ENCODE peak calls at places on chromosomes 1 and 21, in seven cellular contexts. J, N, Q, B, C, T and U are unnamed samples. For H3K36me3, the result is how much of the 10 kb centered on the place peaks cover.

GRCh38 chr1:203153989-203154821 is 21.4 kb downstream of the MYBPH start:
- DNase-seq in J (no peak), N (no peak), C (no peak), Q (no peak), T (no peak), B (no peak), U (peak)

GRCh38 chr1:1752671-1753606 is 25.3 kb downstream of the NADK start:
- DNase-seq in N (no peak), T (no peak), J (no peak), B (no peak), C (peak), Q (no peak), U (no peak)

GRCh38 chr1:85628791-85629531 is 48.4 kb downstream of the CCN1 start:
- DNase-seq in T (no peak), Q (peak), J (peak), N (peak), B (no peak), C (peak), U (no peak)

GRCh38 chr1:62144238-62144831 is 50.3 kb upstream of the L1TD1 start:
- DNase-seq in B (no peak), C (peak), N (peak), J (peak), T (no peak), Q (no peak), U (peak)

GRCh38 chr1:29584362-29584761 is 348.0 kb downstream of the PTPRU start:
- DNase-seq in T (no peak), J (no peak), B (no peak), N (no peak), Q (no peak), C (no peak), U (no peak)

GRCh38 chr21:36117276-36117675 is 17.6 kb upstream of the CBR3 start:
- DNase-seq in Q (no peak), C (no peak), B (no peak), T (no peak), J (no peak), N (no peak), U (no peak)

GRCh38 chr21:46412521-46413364 is 45.9 kb upstream of the DIP2A start:
- DNase-seq in B (no peak), J (no peak), T (peak), N (no peak), C (no peak), Q (no peak), U (no peak)

GRCh38 chr1:1170215-1170890 is 3.3 kb upstream of the TTLL10 start:
- DNase-seq in N (no peak), C (peak), J (no peak), B (peak), Q (no peak), T (peak), U (peak)

GRCh38 chr1:116667577-116668105 is at the start of gene IGSF3:
- DNase-seq in Q (peak), C (peak), T (peak), J (peak), N (peak), B (peak), U (peak)

GRCh38 chr1:227949341-227949921 is 1.7 kb upstream of the WNT9A start:
- DNase-seq in J (no peak), T (no peak), C (peak), N (no peak), Q (peak), B (peak), U (no peak)

GRCh38 chr1:186014370-186015030 is 280.3 kb downstream of the HMCN1 start:
- DNase-seq in Q (no peak), J (no peak), B (no peak), C (no peak), N (no peak), T (no peak), U (no peak)

GRCh38 chr1:118881751-118882150 is 106.4 kb downstream of the TBX15 start:
- DNase-seq in N (no peak), B (no peak), C (no peak), J (no peak), T (no peak), Q (no peak), U (no peak)

GRCh38 chr1:201893431-201893830 is 4.7 kb downstream of the SHISA4 start:
- DNase-seq in T (no peak), B (no peak), Q (no peak), C (peak), J (no peak), N (no peak), U (no peak)

GRCh38 chr1:116127848-116128540 is 16.8 kb downstream of the MAB21L3 start:
- DNase-seq in T (no peak), N (no peak), Q (no peak), J (no peak), B (no peak), C (no peak), U (no peak)

GRCh38 chr1:58779059-58779754 is 4.6 kb downstream of the JUN start:
- DNase-seq in B (no peak), T (no peak), C (no peak), J (no peak), N (peak), Q (no peak), U (no peak)

GRCh38 chr1:33182452-33182851 is 609 bp upstream of the TRIM62 start:
- DNase-seq in C (no peak), T (peak), N (peak), B (no peak), Q (no peak), J (no peak), U (no peak)

GRCh38 chr1:115136706-115137105 is 47.4 kb upstream of the TSPAN2 start:
- DNase-seq in J (no peak), T (no peak), N (no peak), B (no peak), Q (no peak), C (no peak), U (no peak)

GRCh38 chr1:6245869-6246496 is 2.0 kb downstream of the HES3 start:
- DNase-seq in N (peak), B (no peak), C (peak), J (peak), Q (no peak), T (no peak), U (peak)

GRCh38 chr1:203048555-203049051 is 22.3 kb downstream of the PPFIA4 start:
- DNase-seq in Q (no peak), N (peak), B (no peak), C (peak), J (no peak), T (no peak), U (no peak)

GRCh38 chr1:201999625-202000238 is 10.7 kb upstream of the ELF3 start:
- DNase-seq in B (no peak), N (peak), J (peak), T (no peak), C (peak), Q (no peak), U (peak)

GRCh38 chr1:206784471-206784903 is 12.2 kb upstream of the IL10 start:
- DNase-seq in C (no peak), Q (no peak), T (no peak), B (no peak), N (no peak), J (peak), U (no peak)

GRCh38 chr21:35336534-35336933 is 287.4 kb upstream of the RUNX1 start:
- DNase-seq in J (no peak), Q (no peak), T (no peak), N (no peak), C (no peak), B (no peak), U (no peak)

GRCh38 chr1:179591592-179592580 is at the start of gene TDRD5:
- DNase-seq in N (no peak), Q (peak), J (peak), C (peak), T (peak), B (no peak), U (peak)

GRCh38 chr1:26399034-26399433 is 11.6 kb upstream of the LIN28A start:
- DNase-seq in B (no peak), T (no peak), C (no peak), N (no peak), Q (no peak), J (no peak), U (no peak)

GRCh38 chr1:197770243-197770642 is 5.0 kb downstream of the DENND1B start:
- DNase-seq in T (no peak), C (no peak), Q (no peak), N (no peak), J (no peak), B (no peak), U (no peak)

GRCh38 chr1:23699280-23700179 is 7.9 kb downstream of the RPL11 start:
- DNase-seq in T (no peak), B (no peak), Q (no peak), C (no peak), J (no peak), N (no peak), U (no peak)

GRCh38 chr1:35850716-35851115 is 32.3 kb upstream of the AGO1 start:
- DNase-seq in C (no peak), T (no peak), Q (no peak), B (no peak), J (no peak), N (no peak), U (no peak)
- H3K36me3 ChIP-seq in C (under half), T (under half), Q (half or more), B (half or more), J (under half), N (under half), U (under half)

GRCh38 chr1:43441894-43442632 is 11.7 kb downstream of the HYI start:
- DNase-seq in Q (no peak), T (peak), N (no peak), C (peak), J (peak), B (peak), U (no peak)
- H3K36me3 ChIP-seq in Q (half or more), T (under half), N (under half), C (under half), J (under half), B (half or more), U (under half)

DNA sequence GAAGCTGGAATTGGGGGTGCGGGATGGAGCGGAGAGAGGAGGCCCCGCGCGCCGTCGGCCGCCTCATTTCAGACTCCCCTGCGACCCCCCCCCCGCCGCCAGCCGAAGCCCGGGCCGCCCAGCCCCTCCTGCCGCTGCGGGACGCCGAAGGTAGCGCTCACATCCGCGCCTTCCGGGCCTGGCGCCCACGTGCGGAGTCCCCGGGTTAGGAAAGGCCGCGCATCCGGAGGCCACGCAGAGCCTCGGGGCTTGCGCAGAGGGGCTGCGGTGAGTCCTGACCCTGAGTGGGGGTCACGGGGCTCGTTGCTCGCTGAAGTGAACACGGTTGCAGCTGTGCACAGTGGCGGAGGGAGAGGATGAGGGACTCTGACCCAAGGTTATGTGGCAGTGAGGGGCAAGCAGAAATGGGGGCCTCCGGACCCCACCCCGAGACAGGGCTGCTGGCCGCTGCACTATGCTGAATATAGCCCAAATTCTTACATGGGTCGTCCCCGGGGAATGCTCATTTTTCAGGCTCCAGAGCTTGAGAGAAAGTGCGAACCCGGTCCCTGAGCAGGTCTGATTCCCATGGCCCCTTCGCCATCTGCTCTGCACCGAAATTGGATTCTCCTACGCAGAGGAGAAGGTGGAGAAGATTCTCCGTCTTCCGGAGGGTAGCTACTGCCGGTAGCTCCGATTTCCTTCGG is 691 bp upstream of the ZNF496 start:
- DNase-seq in T (peak), B (peak), J (peak), Q (peak), C (peak), N (peak), U (peak)
- H3K36me3 ChIP-seq in T (under half), B (under half), J (under half), Q (under half), C (under half), N (under half), U (under half)

GRCh38 chr1:236850077-236850476 is 55.0 kb downstream of the MTR start:
- DNase-seq in C (no peak), T (no peak), B (no peak), N (no peak), J (no peak), Q (no peak), U (no peak)
- H3K36me3 ChIP-seq in C (under half), T (under half), B (half or more), N (under half), J (under half), Q (half or more), U (under half)

GRCh38 chr1:241499910-241500309 is 19.6 kb downstream of the FH start:
- DNase-seq in Q (no peak), C (peak), J (no peak), T (no peak), B (no peak), N (peak), U (peak)
- H3K36me3 ChIP-seq in Q (half or more), C (under half), J (under half), T (under half), B (half or more), N (under half), U (half or more)

DNA sequence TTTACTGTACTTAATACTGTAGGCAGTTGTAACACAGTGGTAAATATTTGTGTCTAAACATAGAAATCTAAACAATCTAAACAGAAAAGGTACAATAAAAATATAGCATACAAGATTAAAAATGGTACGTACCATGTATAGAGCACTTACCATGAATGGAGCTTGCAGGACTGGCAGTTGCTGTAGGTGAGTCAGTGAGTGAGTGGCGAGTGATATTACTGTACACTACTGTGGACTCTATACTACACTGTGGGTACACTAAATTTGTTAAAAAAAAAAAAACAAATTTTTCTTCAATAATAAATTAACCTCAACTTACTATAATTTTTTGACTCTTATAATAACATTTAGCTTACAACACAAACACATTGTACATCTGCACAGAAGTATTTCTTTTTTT is 39.5 kb upstream of the MYOCOS start:
- DNase-seq in Q (no peak), B (no peak), J (no peak), C (no peak), N (no peak), T (no peak), U (no peak)
- H3K36me3 ChIP-seq in Q (half or more), B (half or more), J (under half), C (under half), N (under half), T (under half), U (half or more)

GRCh38 chr1:22111115-22111514 is 31.8 kb downstream of the WNT4 start:
- DNase-seq in Q (no peak), J (no peak), T (no peak), B (no peak), N (no peak), C (no peak), U (no peak)
- H3K36me3 ChIP-seq in Q (under half), J (under half), T (under half), B (under half), N (under half), C (under half), U (under half)